ENCODE peak calls at places on chromosomes 11 and 22, in ten cellular contexts. L is Calu3; F is midbrain; S is left ventricle myocardium inferior; E is NCI-H774; C is posterior cingulate gyrus; U is substantia nigra; G is stimulated activated effector memory CD8-positive, alpha-beta T cell treated with anti-CD3 and anti-CD28 coated beads, Interleukin-12 subunit alpha, Interleukin-12 subunit beta, amount 100 ng/mL, for 72 hours; I is stimulated activated CD8-positive, alpha-beta memory T cell treated with anti-CD3 and anti-CD28 coated beads, Interleukin-4, amount 100 ng/mL, for 48 hours; M is Peyer's patch. X is an unnamed sample.

GRCh38 chr11:30919389-30920172 is 333.4 kb upstream of the MPPED2 start:
- DNase-seq in L (no peak), F (peak), S (no peak), E (no peak), C (no peak), U (no peak), G (no peak), I (no peak), M (no peak), X (no peak)

GRCh38 chr11:13463779-13464290 is 813 bp upstream of the BTBD10 start:
- DNase-seq in L (no peak), F (no peak), S (no peak), E (no peak), C (no peak), U (no peak), G (no peak), I (no peak), M (no peak), X (no peak)

GRCh38 chr11:3134218-3134621 is 30.9 kb downstream of the OSBPL5 start:
- DNase-seq in L (no peak), F (no peak), S (peak), E (no peak), C (no peak), U (no peak), G (no peak), I (no peak), M (no peak), X (no peak)

GRCh38 chr11:67022341-67022933 is 497 bp upstream of the SYT12 start:
- DNase-seq in L (peak), F (no peak), S (no peak), E (no peak), C (peak), U (no peak), G (no peak), I (no peak), M (peak), X (no peak)

GRCh38 chr11:111301004-111301839 is 2.9 kb downstream of the POU2AF3 start:
- DNase-seq in L (no peak), F (no peak), S (no peak), E (peak), C (no peak), U (no peak), G (no peak), I (no peak), M (no peak), X (no peak)

GRCh38 chr11:10309163-10310093 is 4.6 kb downstream of the ADM start:
- DNase-seq in L (peak), F (peak), S (peak), E (peak), C (no peak), U (peak), G (no peak), I (no peak), M (peak), X (no peak)

GRCh38 chr11:34255101-34255500 is 102.7 kb downstream of the ABTB2 start:
- DNase-seq in L (no peak), F (no peak), S (no peak), E (no peak), C (no peak), U (no peak), G (no peak), I (no peak), M (no peak), X (no peak)

GRCh38 chr22:17083811-17084540 is 824 bp upstream of the IL17RA start:
- DNase-seq in L (no peak), F (no peak), S (no peak), E (no peak), C (no peak), U (no peak), G (no peak), I (no peak), M (peak), X (no peak)

GRCh38 chr11:74681686-74682651 is 49.3 kb downstream of the CHRDL2 start:
- DNase-seq in L (no peak), F (peak), S (peak), E (peak), C (no peak), U (no peak), G (no peak), I (no peak), M (peak), X (no peak)

GRCh38 chr11:14972581-14973490 is 685 bp upstream of the CALCA start:
- DNase-seq in L (no peak), F (no peak), S (no peak), E (peak), C (no peak), U (no peak), G (no peak), I (no peak), M (no peak), X (no peak)

X was measured in stimulated activated CD4-positive, alpha-beta T cell treated with anti-CD3 and anti-CD28 coated beads, TNF-alpha, amount 100 ng/mL, for 24 hours.